ENCODE peak calls at places on chromosome 20, in eight cellular contexts. X is left cardiac atrium; N is M059J; C is PC-9; V is CD8-positive, alpha-beta T cell; Q is transverse colon; P is RCC 7860; R is H7. M is an unnamed sample.

GRCh38 chr20:24395151-24395550 is 74.3 kb upstream of the SYNDIG1 start:
- DNase-seq in X (no peak), N (no peak), C (no peak), V (no peak), Q (no peak), P (no peak), R (no peak), M (no peak)

GRCh38 chr20:44331201-44331600 is 5.6 kb upstream of the R3HDML start:
- DNase-seq in X (no peak), N (no peak), C (no peak), V (no peak), Q (no peak), P (no peak), R (no peak), M (no peak)

GRCh38 chr20:60057866-60058807 is 99.9 kb downstream of the CDH26 start:
- DNase-seq in X (peak; percentile 51), N (peak; percentile 52), C (no peak), V (peak; percentile 24), Q (peak; percentile 14), P (no peak), R (peak; percentile 63), M (peak; percentile 61)

GRCh38 chr20:43662943-43663655 is 3.8 kb upstream of the MYBL2 start:
- DNase-seq in X (no peak), N (peak; percentile 96), C (peak; percentile 13), V (no peak), Q (peak; percentile 28), P (no peak), R (no peak), M (no peak)

GRCh38 chr20:49595811-49596545 is 28.0 kb upstream of the PTGIS start:
- DNase-seq in X (peak; percentile 51), N (peak; percentile 69), C (peak; percentile 44), V (no peak), Q (no peak), P (peak; percentile 99), R (no peak), M (peak; percentile 81)

GRCh38 chr20:2042400-2042799 is 48.5 kb upstream of the PDYN start:
- DNase-seq in X (no peak), N (peak; percentile 86), C (no peak), V (no peak), Q (no peak), P (peak; percentile 28), R (no peak), M (no peak)

GRCh38 chr20:34639755-34640222 is 37.1 kb downstream of the PIGU start:
- DNase-seq in X (no peak), N (no peak), C (peak; percentile 27), V (no peak), Q (peak; percentile 87), P (no peak), R (no peak), M (no peak)

GRCh38 chr20:21048841-21049273 is 57.3 kb downstream of the LINC00237 start:
- DNase-seq in X (peak; percentile 25), N (peak; percentile 38), C (peak; percentile 39), V (peak; percentile 54), Q (peak; percentile 28), P (no peak), R (peak; percentile 84), M (no peak)

GRCh38 chr20:50048420-50049166 is 64.4 kb downstream of the UBE2V1 start:
- DNase-seq in X (peak; percentile 54), N (peak; percentile 87), C (no peak), V (peak; percentile 43), Q (peak; percentile 46), P (peak; percentile 26), R (no peak), M (no peak)

GRCh38 chr20:13883425-13883824 is 98.6 kb downstream of the NDUFAF5 start:
- DNase-seq in X (no peak), N (no peak), C (no peak), V (no peak), Q (no peak), P (no peak), R (no peak), M (peak; percentile 84)

GRCh38 chr20:61459266-61459665 is 207.2 kb downstream of the CDH4 start:
- DNase-seq in X (no peak), N (no peak), C (no peak), V (no peak), Q (no peak), P (no peak), R (no peak), M (no peak)

GRCh38 chr20:62707981-62708521 is 585 bp upstream of the NTSR1 start:
- DNase-seq in X (no peak), N (no peak), C (no peak), V (peak; percentile 22), Q (no peak), P (no peak), R (peak; percentile 96), M (no peak)

GRCh38 chr20:16615199-16615598 is 42.0 kb upstream of the KIF16B start:
- DNase-seq in X (peak; percentile 41), N (peak; percentile 62), C (peak; percentile 37), V (no peak), Q (peak; percentile 15), P (no peak), R (no peak), M (no peak)

GRCh38 chr20:12970372-12970821 is 38.4 kb upstream of the SPTLC3 start:
- DNase-seq in X (no peak), N (peak; percentile 54), C (no peak), V (no peak), Q (peak; percentile 9), P (peak; percentile 8), R (no peak), M (no peak)

GRCh38 chr20:8361008-8361652 is 229.1 kb downstream of the PLCB1 start:
- DNase-seq in X (no peak), N (no peak), C (no peak), V (no peak), Q (no peak), P (no peak), R (no peak), M (no peak)

GRCh38 chr20:33199026-33199425 is 18.1 kb upstream of the BPIFA3 start:
- DNase-seq in X (no peak), N (no peak), C (no peak), V (no peak), Q (no peak), P (no peak), R (no peak), M (no peak)

GRCh38 chr20:17796096-17796563 is 96.4 kb downstream of the BANF2 start:
- DNase-seq in X (peak; percentile 55), N (no peak), C (no peak), V (no peak), Q (no peak), P (no peak), R (no peak), M (peak; percentile 83)

GRCh38 chr20:35000311-35000921 is 44.7 kb downstream of the MYH7B start:
- DNase-seq in X (no peak), N (no peak), C (no peak), V (no peak), Q (no peak), P (no peak), R (peak; percentile 44), M (no peak)

GRCh38 chr20:36541227-36542018 is at the start of gene MYL9:
- DNase-seq in X (peak; percentile 96), N (peak; percentile 59), C (peak; percentile 68), V (no peak), Q (peak; percentile 89), P (peak; percentile 34), R (peak; percentile 94), M (peak; percentile 99)

GRCh38 chr20:6074145-6074561 is 20.3 kb upstream of the LRRN4 start:
- DNase-seq in X (no peak), N (peak; percentile 66), C (no peak), V (no peak), Q (no peak), P (no peak), R (peak; percentile 37), M (no peak)

GRCh38 chr20:34435589-34435988 is 72.5 kb downstream of the ITCH start:
- DNase-seq in X (no peak), N (no peak), C (no peak), V (no peak), Q (no peak), P (no peak), R (no peak), M (no peak)

GRCh38 chr20:41427833-41428232 is 61.2 kb upstream of the EMILIN3 start:
- DNase-seq in X (no peak), N (no peak), C (no peak), V (no peak), Q (no peak), P (no peak), R (no peak), M (no peak)

GRCh38 chr20:24497851-24498250 is 28.4 kb downstream of the SYNDIG1 start:
- DNase-seq in X (no peak), N (peak; percentile 51), C (no peak), V (no peak), Q (no peak), P (no peak), R (no peak), M (peak; percentile 42)

GRCh38 chr20:10710995-10711775 is 37.4 kb upstream of the JAG1 start:
- DNase-seq in X (no peak), N (peak; percentile 14), C (no peak), V (no peak), Q (no peak), P (peak; percentile 76), R (no peak), M (no peak)

GRCh38 chr20:10551732-10552724 is 116.9 kb downstream of the SLX4IP start:
- DNase-seq in X (no peak), N (no peak), C (no peak), V (no peak), Q (no peak), P (no peak), R (peak; percentile 76), M (no peak)

GRCh38 chr20:45419188-45420091 is 3.5 kb downstream of the PIGT start:
- DNase-seq in X (peak; percentile 84), N (peak; percentile 100), C (peak; percentile 78), V (no peak), Q (peak; percentile 80), P (peak; percentile 100), R (no peak), M (peak; percentile 83)

GRCh38 chr20:15139522-15139921 is 802.1 kb upstream of the FLRT3 start:
- DNase-seq in X (no peak), N (no peak), C (no peak), V (no peak), Q (no peak), P (no peak), R (no peak), M (no peak)

GRCh38 chr20:63050406-63050805 is 43.6 kb upstream of the BHLHE23 start:
- DNase-seq in X (no peak), N (no peak), C (no peak), V (no peak), Q (no peak), P (no peak), R (no peak), M (no peak)

GRCh38 chr20:37234254-37234581 is 27.4 kb downstream of the GHRH start:
- DNase-seq in X (no peak), N (no peak), C (no peak), V (no peak), Q (no peak), P (no peak), R (no peak), M (no peak)

GRCh38 chr20:58511861-58512260 is 3.3 kb downstream of the APCDD1L start:
- DNase-seq in X (no peak), N (no peak), C (no peak), V (no peak), Q (no peak), P (no peak), R (no peak), M (no peak)

GRCh38 chr20:50982372-50982771 is 23.8 kb downstream of the MOCS3 start:
- DNase-seq in X (no peak), N (peak; percentile 88), C (peak; percentile 72), V (no peak), Q (peak; percentile 67), P (peak; percentile 48), R (no peak), M (no peak)

GRCh38 chr20:14879839-14880238 is 542.4 kb upstream of the FLRT3 start:
- DNase-seq in X (no peak), N (no peak), C (no peak), V (no peak), Q (no peak), P (no peak), R (no peak), M (no peak)

M was measured in sigmoid colon.